ENCODE peak calls at places on chromosomes 3 and 15, in six cellular contexts. P is A549, F is adrenal gland, S is H1, B is tibial nerve, V is suprapubic skin. L is an unnamed sample.

GRCh38 chr15:62739507-62739906 is 303.0 kb upstream of the TPM1 start:
- DNase-seq in P (no peak), F (no peak), S (no peak), B (no peak), V (no peak), L (no peak)

GRCh38 chr15:31489801-31490646 is 163.4 kb downstream of the KLF13 start:
- DNase-seq in P (peak), F (peak), S (no peak), B (no peak), V (no peak), L (peak)

GRCh38 chr3:3907023-3907422 is 107.8 kb downstream of the LRRN1 start:
- DNase-seq in P (no peak), F (no peak), S (no peak), B (no peak), V (no peak), L (no peak)

GRCh38 chr3:30475038-30475808 is 131.2 kb upstream of the TGFBR2 start:
- DNase-seq in P (no peak), F (no peak), S (no peak), B (no peak), V (no peak), L (no peak)

GRCh38 chr3:27224197-27224596 is 145.0 kb downstream of the NEK10 start:
- DNase-seq in P (no peak), F (no peak), S (no peak), B (no peak), V (no peak), L (no peak)

GRCh38 chr15:25620466-25620865 is 181.6 kb upstream of the UBE3A start:
- DNase-seq in P (no peak), F (no peak), S (no peak), B (no peak), V (no peak), L (no peak)

GRCh38 chr3:180026997-180027396 is 9.7 kb downstream of the PEX5L start:
- DNase-seq in P (no peak), F (no peak), S (no peak), B (no peak), V (no peak), L (no peak)

GRCh38 chr3:134476977-134477376 is 8.8 kb downstream of the ANAPC13 start:
- DNase-seq in P (no peak), F (no peak), S (no peak), B (no peak), V (no peak), L (no peak)

GRCh38 chr15:98649621-98649995 is 1.3 kb downstream of the IGF1R start:
- DNase-seq in P (peak), F (peak), S (no peak), B (no peak), V (no peak), L (no peak)

GRCh38 chr3:49706456-49707112 is 12.9 kb downstream of the AMIGO3 start:
- DNase-seq in P (no peak), F (no peak), S (no peak), B (no peak), V (no peak), L (no peak)

GRCh38 chr3:99637381-99638111 is 848 bp upstream of the COL8A1 start:
- DNase-seq in P (no peak), F (no peak), S (no peak), B (no peak), V (no peak), L (peak)

GRCh38 chr15:38192496-38192895 is 60.1 kb upstream of the SPRED1 start:
- DNase-seq in P (no peak), F (no peak), S (no peak), B (no peak), V (no peak), L (no peak)

GRCh38 chr3:47578691-47579632 is at the start of gene CSPG5:
- DNase-seq in P (no peak), F (no peak), S (no peak), B (no peak), V (no peak), L (no peak)

GRCh38 chr3:8371085-8371551 is 130.5 kb upstream of the LMCD1 start:
- DNase-seq in P (peak), F (peak), S (no peak), B (no peak), V (no peak), L (no peak)

GRCh38 chr15:74657846-74658245 is 38.0 kb downstream of the EDC3 start:
- DNase-seq in P (no peak), F (no peak), S (no peak), B (no peak), V (no peak), L (no peak)

GRCh38 chr15:70703066-70703465 is 60.3 kb downstream of the UACA start:
- DNase-seq in P (no peak), F (no peak), S (no peak), B (no peak), V (no peak), L (no peak)
- H3K27ac ChIP-seq in P (peak), F (peak), S (no peak), B (peak), V (no peak), L (peak)

DNA sequence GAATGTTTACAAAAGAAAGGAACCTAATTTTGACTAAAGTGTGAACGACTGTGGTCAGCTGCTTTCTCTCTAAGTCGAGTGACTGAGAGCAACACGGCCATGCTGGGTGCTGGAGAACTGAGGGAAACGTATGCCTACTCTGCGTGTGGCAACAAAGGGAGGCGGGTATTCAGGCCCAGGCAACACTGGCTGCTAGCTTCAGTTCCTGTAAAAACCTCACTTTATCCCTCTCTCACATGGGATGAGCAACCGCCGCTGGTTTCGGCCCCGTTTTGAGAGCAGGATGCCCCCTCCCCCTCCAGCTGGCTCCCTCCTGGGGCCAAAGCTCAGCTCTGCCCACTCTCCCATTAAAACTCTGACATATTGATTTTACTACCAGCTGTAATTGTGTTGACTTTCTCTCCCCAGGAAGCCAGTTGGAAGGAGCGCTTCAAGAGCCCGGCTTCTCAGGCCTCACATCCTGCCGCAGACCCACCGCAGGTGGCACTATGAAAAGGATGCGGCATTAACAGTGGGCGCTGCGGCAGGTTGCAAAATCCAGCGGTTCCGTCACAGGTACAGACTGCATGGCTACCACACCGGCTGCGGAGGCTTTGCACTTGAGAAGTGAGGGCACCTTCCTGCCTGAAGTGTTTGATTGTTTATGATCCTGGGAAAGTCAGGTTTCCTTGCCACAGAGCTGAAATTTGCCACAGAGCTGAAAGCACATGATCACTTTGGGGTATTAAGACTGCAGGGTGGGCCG is 12.7 kb downstream of the PLXND1 start:
- DNase-seq in P (no peak), F (no peak), S (no peak), B (no peak), V (no peak), L (no peak)
- TF ChIP-seq POLR2A in P (no peak), F (no peak), S (no peak), B (no peak), V (no peak), L (no peak)

DNA sequence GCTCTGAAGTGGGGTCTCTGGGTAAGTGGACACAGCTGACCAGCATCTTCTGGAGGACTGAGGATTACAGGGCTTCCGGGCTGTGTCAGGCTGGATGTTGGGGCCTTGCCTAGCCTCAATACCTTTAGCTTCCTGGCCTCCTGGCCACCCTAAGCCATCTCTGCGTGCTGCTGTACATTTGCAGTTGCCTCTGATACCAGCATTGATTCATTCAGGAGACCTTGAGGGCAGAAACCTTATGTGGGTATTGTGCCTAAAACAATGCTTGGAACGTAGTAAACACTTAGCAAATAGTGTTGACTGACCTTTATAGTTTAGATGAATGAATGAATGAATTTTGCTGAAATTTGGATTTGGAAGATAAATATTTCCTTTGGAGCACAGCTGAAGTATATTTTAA is 97.0 kb downstream of the FLNB start:
- DNase-seq in P (no peak), F (no peak), S (no peak), B (no peak), V (no peak), L (no peak)
- H3K27ac ChIP-seq in P (no peak), F (no peak), S (no peak), B (peak), V (peak), L (no peak)

GRCh38 chr3:57420007-57420406 is 124.1 kb downstream of the DNAH12 start:
- DNase-seq in P (no peak), F (no peak), S (no peak), B (no peak), V (no peak), L (no peak)
- TF ChIP-seq POLR2A in P (no peak), F (no peak), S (no peak), B (no peak), V (no peak), L (no peak)

GRCh38 chr3:177468816-177469590 is 271.7 kb upstream of the TBL1XR1 start:
- DNase-seq in P (no peak), F (no peak), S (no peak), B (no peak), V (no peak), L (no peak)
- H3K27ac ChIP-seq in P (no peak), F (no peak), S (no peak), B (no peak), V (peak), L (no peak)

GRCh38 chr3:149377408-149378111 is at the start of gene TM4SF1:
- DNase-seq in P (peak), F (peak), S (no peak), B (peak), V (no peak), L (no peak)
- TF ChIP-seq POLR2A in P (peak), F (peak), S (no peak), B (peak), V (no peak), L (no peak)

GRCh38 chr15:90979582-90979981 is 14.8 kb downstream of the PRC1 start:
- DNase-seq in P (no peak), F (no peak), S (no peak), B (no peak), V (no peak), L (no peak)
- H3K27ac ChIP-seq in P (peak), F (no peak), S (no peak), B (no peak), V (no peak), L (no peak)